ENCODE peak calls at places on chromosomes 7 and 10, in ten cellular contexts. Q is H54; R is activated gamma-delta T cell treated with anti-CD3 and anti-CD28 coated beads, Interleukin-2, amount 50 U/mL, for 16 hours; V is mucosa of gallbladder; J is NCI-H1105 treated with DMSO at 0.1 percent for 48 hours; F is memory B cell; K is GM10248; X is amniotic epithelial cell; P is hippocampal formation; Z is stimulated activated naive CD4-positive, alpha-beta T cell. N is an unnamed sample.

GRCh38 chr7:133593561-133593960 is 340.7 kb downstream of the EXOC4 start:
- DNase-seq in Q (no peak), R (no peak), V (no peak), J (no peak), F (no peak), K (no peak), X (no peak), P (no peak), Z (no peak), N (no peak)

GRCh38 chr7:80187279-80187678 is 52.6 kb downstream of the GNAI1 start:
- DNase-seq in Q (no peak), R (no peak), V (no peak), J (no peak), F (no peak), K (no peak), X (no peak), P (no peak), Z (no peak), N (no peak)

GRCh38 chr7:73970801-73971229 is 57.2 kb upstream of the ELN start:
- DNase-seq in Q (no peak), R (no peak), V (no peak), J (no peak), F (no peak), K (no peak), X (no peak), P (no peak), Z (no peak), N (no peak)

GRCh38 chr7:89012016-89012415 is 216.5 kb upstream of the TEX47 start:
- DNase-seq in Q (no peak), R (no peak), V (no peak), J (no peak), F (no peak), K (no peak), X (no peak), P (no peak), Z (no peak), N (no peak)

GRCh38 chr10:5775705-5776104 is 37.5 kb downstream of the GDI2 start:
- DNase-seq in Q (no peak), R (peak), V (peak), J (no peak), F (peak), K (peak), X (no peak), P (no peak), Z (peak), N (no peak)

GRCh38 chr7:117061751-117062150 is 108.5 kb downstream of the ST7 start:
- DNase-seq in Q (no peak), R (no peak), V (no peak), J (no peak), F (no peak), K (no peak), X (peak), P (no peak), Z (no peak), N (no peak)

GRCh38 chr7:103698064-103698463 is 252.1 kb upstream of the SLC26A5 start:
- DNase-seq in Q (no peak), R (no peak), V (no peak), J (no peak), F (no peak), K (no peak), X (no peak), P (no peak), Z (no peak), N (no peak)

GRCh38 chr10:69846252-69847000 is 44.7 kb downstream of the COL13A1 start:
- DNase-seq in Q (no peak), R (no peak), V (no peak), J (no peak), F (no peak), K (no peak), X (no peak), P (no peak), Z (no peak), N (no peak)

GRCh38 chr10:105187243-105187642 is 546.2 kb downstream of the SORCS3 start:
- DNase-seq in Q (no peak), R (no peak), V (no peak), J (no peak), F (no peak), K (no peak), X (peak), P (no peak), Z (no peak), N (no peak)

GRCh38 chr10:52779541-52780390 is 7.2 kb upstream of the MBL2 start:
- DNase-seq in Q (peak), R (no peak), V (peak), J (no peak), F (peak), K (peak), X (peak), P (peak), Z (no peak), N (peak)

GRCh38 chr7:81776972-81777371 is 7.1 kb upstream of the HGF start:
- DNase-seq in Q (no peak), R (no peak), V (no peak), J (peak), F (no peak), K (no peak), X (no peak), P (no peak), Z (no peak), N (no peak)

GRCh38 chr10:46325021-46325420 is 38.2 kb downstream of the ANTXRL start:
- DNase-seq in Q (no peak), R (no peak), V (no peak), J (no peak), F (no peak), K (no peak), X (no peak), P (peak), Z (no peak), N (no peak)

GRCh38 chr7:123719481-123719806 is 29.4 kb downstream of the WASL start:
- DNase-seq in Q (no peak), R (no peak), V (no peak), J (no peak), F (no peak), K (no peak), X (no peak), P (no peak), Z (no peak), N (no peak)

GRCh38 chr7:90455163-90456030 is 14.0 kb upstream of the PTTG1IP2 start:
- DNase-seq in Q (peak), R (no peak), V (peak), J (peak), F (no peak), K (peak), X (peak), P (no peak), Z (no peak), N (no peak)

GRCh38 chr10:56823849-56824248 is 462.8 kb upstream of the ZWINT start:
- DNase-seq in Q (no peak), R (no peak), V (no peak), J (peak), F (no peak), K (peak), X (no peak), P (no peak), Z (no peak), N (no peak)

GRCh38 chr7:94087664-94088352 is 83.7 kb upstream of the BET1 start:
- DNase-seq in Q (peak), R (peak), V (peak), J (peak), F (peak), K (peak), X (peak), P (peak), Z (peak), N (no peak)

GRCh38 chr7:11620822-11621395 is 211.1 kb downstream of the THSD7A start:
- DNase-seq in Q (no peak), R (no peak), V (no peak), J (no peak), F (no peak), K (no peak), X (no peak), P (no peak), Z (no peak), N (no peak)

GRCh38 chr7:107628461-107629064 is 32.1 kb upstream of the SLC26A4 start:
- DNase-seq in Q (no peak), R (no peak), V (no peak), J (no peak), F (peak), K (no peak), X (no peak), P (no peak), Z (no peak), N (no peak)

GRCh38 chr7:95684037-95684436 is 87.7 kb upstream of the PDK4 start:
- DNase-seq in Q (no peak), R (no peak), V (no peak), J (peak), F (no peak), K (no peak), X (peak), P (no peak), Z (no peak), N (no peak)

N was measured in esophagus muscularis mucosa.